ENCODE peak calls at places on chromosomes 12 and 14, in seven cellular contexts. K is lung; M is CD4-positive, alpha-beta memory T cell; E is lower leg skin; D is hepatocyte; A is tibial artery; B is fibroblast of the aortic adventitia. G is an unnamed sample.

GRCh38 chr12:86104087-86104486 is 152.1 kb downstream of the MGAT4C start:
- DNase-seq in M (no peak), E (no peak), D (no peak), K (no peak), B (no peak), A (no peak), G (no peak)

GRCh38 chr12:114190971-114191370 is 215.0 kb downstream of the TBX5 start:
- DNase-seq in D (no peak), M (no peak), E (no peak), A (no peak), B (no peak), K (no peak), G (no peak)

GRCh38 chr14:84095796-84096195 is 1434.1 kb upstream of the FLRT2 start:
- DNase-seq in M (no peak), D (no peak), E (no peak), K (no peak), B (no peak), A (no peak), G (no peak)

GRCh38 chr12:67760586-67761275 is 112.2 kb downstream of the DYRK2 start:
- DNase-seq in K (no peak), D (no peak), E (no peak), A (no peak), B (peak), M (no peak), G (no peak)

GRCh38 chr14:76101980-76102379 is 49.7 kb upstream of the GPATCH2L start:
- DNase-seq in B (no peak), K (no peak), E (no peak), M (no peak), D (no peak), A (no peak), G (no peak)

GRCh38 chr12:41174602-41175001 is 13.5 kb upstream of the PDZRN4 start:
- DNase-seq in M (no peak), D (no peak), E (no peak), A (no peak), K (no peak), B (no peak), G (no peak)

GRCh38 chr14:24388474-24389179 is 10.2 kb upstream of the NYNRIN start:
- DNase-seq in B (peak), E (no peak), M (no peak), D (no peak), A (no peak), K (no peak), G (peak)

GRCh38 chr14:90599748-90600507 is 203.1 kb downstream of the CALM1 start:
- DNase-seq in E (no peak), A (no peak), M (no peak), D (peak), B (peak), K (no peak), G (peak)

GRCh38 chr12:4819654-4820053 is 90.1 kb upstream of the KCNA1 start:
- DNase-seq in A (no peak), D (no peak), E (peak), K (no peak), B (peak), M (no peak), G (no peak)

GRCh38 chr14:85516239-85517112 is 13.5 kb upstream of the FLRT2 start:
- DNase-seq in E (no peak), M (no peak), K (no peak), A (no peak), B (peak), D (no peak), G (no peak)

GRCh38 chr14:100708349-100709217 is 18.1 kb upstream of the DLK1 start:
- DNase-seq in D (peak), B (peak), M (no peak), A (no peak), K (peak), E (no peak), G (no peak)

GRCh38 chr14:30443368-30444007 is 115.5 kb upstream of the G2E3 start:
- DNase-seq in M (no peak), B (peak), K (no peak), A (no peak), D (peak), E (no peak), G (no peak)

GRCh38 chr14:24632336-24632735 is 1.7 kb downstream of the GZMB start:
- DNase-seq in D (no peak), B (no peak), K (no peak), E (no peak), M (no peak), A (no peak), G (no peak)

GRCh38 chr12:116459921-116460666 is 99.1 kb upstream of the MAP1LC3B2 start:
- DNase-seq in E (no peak), K (no peak), B (no peak), D (peak), A (no peak), M (no peak), G (no peak)

GRCh38 chr14:94936411-94936892 is 166.5 kb upstream of the GSC start:
- DNase-seq in E (peak), M (no peak), B (peak), K (peak), D (peak), A (peak), G (peak)

GRCh38 chr14:74290415-74290814 is 12.3 kb downstream of the ABCD4 start:
- DNase-seq in A (no peak), K (no peak), E (no peak), M (no peak), D (no peak), B (peak), G (no peak)

GRCh38 chr14:53004976-53005375 is 54.1 kb upstream of the FERMT2 start:
- DNase-seq in A (no peak), K (no peak), B (peak), M (no peak), E (no peak), D (no peak), G (peak)

GRCh38 chr14:54591461-54592245 is 24.7 kb downstream of the SAMD4A start:
- DNase-seq in D (no peak), B (no peak), E (no peak), K (no peak), A (no peak), M (no peak), G (no peak)

GRCh38 chr12:67826946-67827719 is 162.1 kb upstream of the IFNG-AS1 start:
- DNase-seq in D (peak), K (no peak), B (peak), M (no peak), A (no peak), E (no peak), G (no peak)

GRCh38 chr14:95290769-95291440 is 28.8 kb downstream of the CLMN start:
- DNase-seq in K (peak), M (no peak), E (peak), A (peak), B (no peak), D (peak), G (no peak)

GRCh38 chr12:20188930-20189653 is 179.2 kb upstream of the PDE3A start:
- DNase-seq in K (no peak), B (no peak), A (no peak), D (peak), M (no peak), E (no peak), G (peak)

GRCh38 chr14:31944256-31945073 is 132.6 kb upstream of the ARHGAP5 start:
- DNase-seq in B (no peak), A (no peak), D (peak), M (peak), K (no peak), E (no peak), G (no peak)

GRCh38 chr12:126966498-126966897 is 1300.5 kb upstream of the TMEM132C start:
- DNase-seq in A (no peak), E (no peak), B (no peak), M (no peak), D (no peak), K (no peak), G (no peak)

GRCh38 chr12:81722004-81722403 is 37.1 kb downstream of the PPFIA2 start:
- DNase-seq in M (no peak), D (no peak), E (no peak), K (no peak), B (peak), A (no peak), G (no peak)

GRCh38 chr14:58430156-58430555 is 2.6 kb downstream of the KIAA0586 start:
- DNase-seq in D (no peak), K (no peak), E (no peak), M (no peak), B (peak), A (no peak), G (no peak)

GRCh38 chr12:12087693-12088034 is 16.9 kb downstream of the BCL2L14 start:
- DNase-seq in D (no peak), M (no peak), B (no peak), K (no peak), A (no peak), E (no peak), G (no peak)

GRCh38 chr12:122872815-122873361 is 23.0 kb downstream of the VPS37B start:
- DNase-seq in B (no peak), M (no peak), A (peak), E (no peak), K (no peak), D (no peak), G (no peak)

GRCh38 chr14:76576047-76576741 is 185.1 kb upstream of the VASH1 start:
- DNase-seq in B (peak), E (no peak), D (no peak), K (no peak), M (no peak), A (no peak), G (peak)

GRCh38 chr14:99522934-99523660 is 41.9 kb downstream of the CCNK start:
- DNase-seq in E (no peak), D (peak), A (no peak), M (no peak), K (no peak), B (peak), G (no peak)

GRCh38 chr12:49838973-49839633 is 3.8 kb downstream of the BCDIN3D start:
- DNase-seq in D (peak), K (no peak), B (peak), M (peak), E (no peak), A (no peak), G (no peak)

GRCh38 chr12:54299515-54300266 is 1.1 kb downstream of the NFE2 start:
- DNase-seq in K (no peak), E (no peak), A (no peak), D (no peak), M (no peak), B (peak), G (no peak)

GRCh38 chr12:57718641-57719528 is 19.7 kb downstream of the AGAP2 start:
- DNase-seq in D (peak), A (no peak), B (no peak), K (no peak), M (no peak), E (no peak), G (no peak)

GRCh38 chr12:109731806-109732205 is 18.2 kb downstream of the FAM222A start:
- DNase-seq in A (no peak), E (no peak), B (no peak), K (no peak), M (no peak), D (no peak), G (no peak)

GRCh38 chr12:79451988-79452387 is 238.8 kb downstream of the PAWR start:
- DNase-seq in A (peak), B (peak), D (peak), K (no peak), E (peak), M (no peak), G (peak)

GRCh38 chr14:74655597-74656389 is 43.8 kb upstream of the LTBP2 start:
- DNase-seq in B (peak), A (no peak), E (no peak), D (no peak), K (no peak), M (no peak), G (peak)

GRCh38 chr14:99572173-99572999 is 31.6 kb downstream of the CCDC85C start:
- DNase-seq in B (no peak), D (peak), M (no peak), E (no peak), A (no peak), K (no peak), G (no peak)

GRCh38 chr12:1474059-1474537 is 120.3 kb downstream of the FBXL14 start:
- DNase-seq in M (no peak), D (peak), E (no peak), A (no peak), K (no peak), B (peak), G (peak)

DNA sequence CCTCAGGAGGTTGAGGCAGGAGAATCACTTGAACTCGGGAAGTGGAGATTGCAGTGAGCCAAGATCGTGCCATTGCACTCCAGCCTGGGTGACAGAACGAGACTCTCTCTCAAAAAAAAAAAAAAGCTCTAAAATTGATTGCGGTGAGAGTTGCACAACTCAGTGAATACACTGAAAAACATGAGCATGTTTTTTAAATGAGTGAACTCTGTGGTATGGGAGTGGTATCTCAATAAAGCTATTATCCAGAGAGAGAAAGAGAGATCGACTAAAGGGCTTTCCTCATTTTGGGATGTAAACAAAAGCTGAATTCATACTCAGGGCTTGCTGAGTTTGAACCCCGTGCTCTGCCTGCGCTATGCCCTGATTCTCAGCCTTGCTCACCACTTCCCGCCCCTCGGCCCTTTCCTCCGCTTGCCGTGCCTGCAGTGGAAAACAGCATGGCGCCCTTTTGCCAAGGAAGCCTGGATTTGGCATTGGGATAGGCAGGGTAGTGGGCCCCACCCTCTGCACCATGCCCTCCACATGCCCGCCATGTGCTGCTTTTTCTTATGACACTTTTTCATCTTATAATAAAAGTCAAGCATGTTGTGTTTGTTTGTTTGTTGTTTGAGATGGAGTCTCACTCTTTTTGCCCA is 102.5 kb downstream of the LGMN start:
- DNase-seq in D (no peak), E (no peak), M (no peak), K (no peak), B (peak), A (no peak), G (no peak)
- H3K4me3 ChIP-seq in D (no peak), E (no peak), M (no peak), K (no peak), B (no peak), A (no peak), G (no peak)

DNA sequence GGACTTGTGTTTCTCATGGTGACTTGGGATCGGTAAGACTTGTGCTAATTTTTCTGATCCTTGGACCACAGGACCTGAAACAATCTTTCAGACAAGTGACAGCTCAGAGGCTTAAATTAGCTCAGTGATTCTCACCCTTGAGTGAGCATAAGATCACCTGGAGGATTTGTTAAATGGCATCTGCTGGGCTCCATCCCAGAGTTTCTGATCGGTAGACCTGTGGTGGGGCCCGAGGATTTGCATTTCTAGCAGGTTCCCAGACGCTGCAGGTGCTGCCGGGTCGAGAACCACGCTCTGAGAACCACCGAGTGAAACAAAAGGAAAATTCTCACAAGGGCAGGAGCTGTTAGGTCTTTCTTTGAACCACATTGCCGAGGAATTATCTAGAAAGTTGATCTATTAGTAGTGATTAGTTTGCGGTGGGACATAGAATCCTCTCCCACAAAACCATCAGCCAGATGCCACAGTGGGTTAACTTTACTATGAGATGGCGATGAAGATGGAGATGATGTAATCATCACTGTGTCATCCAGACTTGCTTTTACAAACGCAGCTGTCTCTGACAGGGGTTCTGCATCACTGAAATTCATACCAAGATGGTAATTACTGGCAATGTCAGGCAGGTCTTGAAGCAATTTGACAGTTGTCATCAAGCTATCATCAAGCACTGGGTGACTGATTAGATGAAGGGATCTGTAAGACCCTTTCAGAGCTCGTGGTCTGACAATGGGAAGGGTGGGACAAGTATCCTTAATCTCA is 184.0 kb downstream of the AACS start:
- DNase-seq in K (no peak), A (no peak), D (no peak), B (no peak), E (no peak), M (no peak), G (no peak)
- H3K4me3 ChIP-seq in K (no peak), A (no peak), D (no peak), B (no peak), E (no peak), M (no peak), G (no peak)

DNA sequence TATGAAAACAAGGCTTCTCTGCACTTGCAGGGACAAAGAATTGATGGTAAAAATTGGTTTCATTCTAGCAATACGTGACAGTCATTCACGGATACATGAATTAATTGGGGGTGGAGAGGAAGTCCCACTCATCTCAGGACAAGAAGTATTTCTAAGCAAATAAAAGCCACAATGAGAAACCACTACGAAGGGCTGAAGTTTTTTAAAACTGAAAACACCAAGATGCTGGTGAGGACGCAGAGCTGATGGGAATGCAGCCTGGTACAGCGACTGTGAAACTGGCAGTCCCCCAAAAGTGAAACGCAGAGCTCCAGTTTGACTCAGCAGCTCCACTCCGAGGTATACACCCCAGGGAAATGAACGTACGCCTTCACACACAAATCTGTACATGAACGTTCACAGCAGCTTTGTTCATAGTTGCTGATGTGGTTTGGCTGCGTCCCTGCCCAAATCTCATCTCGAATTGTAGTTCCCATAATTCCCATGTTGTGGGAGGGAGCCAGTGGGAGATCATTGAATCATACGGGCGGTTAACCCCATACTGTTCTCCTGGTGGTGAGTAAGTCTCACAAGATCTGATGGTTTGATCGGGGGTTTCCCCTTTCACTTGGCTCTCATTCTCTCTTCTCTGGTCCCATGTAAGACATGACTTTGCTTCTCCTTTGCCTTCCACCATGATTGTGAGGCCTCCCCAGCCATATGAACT is 89.0 kb downstream of the SCARB1 start:
- DNase-seq in K (no peak), A (no peak), D (no peak), E (no peak), B (peak), M (peak), G (peak)
- H3K4me3 ChIP-seq in K (no peak), A (peak), D (no peak), E (no peak), B (peak), M (peak), G (peak)

DNA sequence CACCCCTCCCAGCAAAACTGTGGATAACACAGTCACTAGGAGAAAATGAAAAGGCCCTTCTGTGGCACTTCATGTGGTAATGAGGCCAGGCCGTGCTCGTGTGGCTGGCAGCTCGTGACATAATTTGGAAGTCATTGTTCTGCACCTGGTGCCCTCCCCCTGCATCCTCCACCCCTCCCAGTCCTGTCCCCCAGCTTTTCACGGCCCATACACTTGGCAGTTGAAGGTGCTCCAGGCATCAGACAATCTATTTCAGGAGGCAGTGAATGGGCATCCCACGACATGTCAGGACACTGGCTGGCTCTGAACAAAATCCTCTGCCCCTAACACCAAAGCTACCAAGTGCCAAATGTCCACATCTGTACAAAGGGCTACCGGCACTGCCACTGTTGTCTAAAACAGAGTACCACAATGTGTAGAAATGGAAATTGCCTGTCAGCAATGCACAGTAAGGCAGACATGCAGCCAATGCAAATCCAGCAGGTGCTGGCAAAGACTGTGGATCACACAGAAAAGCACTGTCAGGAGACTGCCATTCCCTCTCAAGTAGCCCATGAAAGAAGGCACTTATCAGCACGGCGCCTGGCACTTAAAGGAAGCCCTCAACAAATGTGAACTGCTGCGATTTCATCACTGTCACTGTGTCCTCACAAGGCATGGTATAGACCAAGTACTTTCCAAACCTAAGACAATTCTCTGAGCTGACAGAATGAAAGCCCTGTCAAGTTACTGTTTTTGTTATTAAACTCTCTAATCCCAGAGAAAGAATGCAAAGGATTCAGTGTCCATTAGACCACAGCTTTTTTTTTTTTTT is 39.1 kb downstream of the CORO1C start:
- DNase-seq in M (peak), E (peak), B (no peak), A (no peak), D (peak), K (peak), G (no peak)
- H3K4me3 ChIP-seq in M (no peak), E (no peak), B (peak), A (peak), D (no peak), K (no peak), G (no peak)